ENCODE peak calls at places on chromosomes 7 and 10, in eight cellular contexts. One of them, this sample, is unnamed.

GRCh38 chr7:55021053-55021452 is 2.2 kb downstream of the EGFR start:
- DNase-seq in NCI-H446 treated with DMSO at 0.1 percent for 48 hours: no peak
- DNase-seq in CD8-positive, alpha-beta T cell: no peak
- DNase-seq in RWPE1: peak; percentile 39
- DNase-seq in ACHN: no peak
- DNase-seq in CD14-positive monocyte: no peak
- DNase-seq in effector CD4-positive, alpha-beta T cell: no peak
- DNase-seq in activated naive CD4-positive, alpha-beta T cell treated with anti-CD3 and anti-CD28 coated beads, Interleukin-2, amount 10 ng/mL, durations not matched to agents 7 days and 5 days: no peak
- DNase-seq in this sample: no peak

GRCh38 chr10:129961274-129961839 is 2.7 kb downstream of the EBF3 start:
- DNase-seq in effector CD4-positive, alpha-beta T cell: no peak
- DNase-seq in CD8-positive, alpha-beta T cell: no peak
- DNase-seq in CD14-positive monocyte: no peak
- DNase-seq in activated naive CD4-positive, alpha-beta T cell treated with anti-CD3 and anti-CD28 coated beads, Interleukin-2, amount 10 ng/mL, durations not matched to agents 7 days and 5 days: no peak
- DNase-seq in RWPE1: no peak
- DNase-seq in NCI-H446 treated with DMSO at 0.1 percent for 48 hours: no peak
- DNase-seq in ACHN: no peak
- DNase-seq in this sample: no peak

GRCh38 chr10:70324341-70324861 is 40.6 kb upstream of the NPFFR1 start:
- DNase-seq in effector CD4-positive, alpha-beta T cell: no peak
- DNase-seq in CD8-positive, alpha-beta T cell: no peak
- DNase-seq in NCI-H446 treated with DMSO at 0.1 percent for 48 hours: no peak
- DNase-seq in ACHN: no peak
- DNase-seq in CD14-positive monocyte: no peak
- DNase-seq in activated naive CD4-positive, alpha-beta T cell treated with anti-CD3 and anti-CD28 coated beads, Interleukin-2, amount 10 ng/mL, durations not matched to agents 7 days and 5 days: no peak
- DNase-seq in RWPE1: no peak
- DNase-seq in this sample: peak; percentile 81

GRCh38 chr7:78326189-78326588 is 527.6 kb downstream of the PHTF2 start:
- DNase-seq in effector CD4-positive, alpha-beta T cell: no peak
- DNase-seq in NCI-H446 treated with DMSO at 0.1 percent for 48 hours: no peak
- DNase-seq in CD14-positive monocyte: no peak
- DNase-seq in CD8-positive, alpha-beta T cell: no peak
- DNase-seq in activated naive CD4-positive, alpha-beta T cell treated with anti-CD3 and anti-CD28 coated beads, Interleukin-2, amount 10 ng/mL, durations not matched to agents 7 days and 5 days: no peak
- DNase-seq in RWPE1: peak; percentile 4
- DNase-seq in ACHN: peak; percentile 53
- DNase-seq in this sample: no peak

GRCh38 chr7:137943132-137943551 is 58.7 kb downstream of the CREB3L2 start:
- DNase-seq in RWPE1: no peak
- DNase-seq in ACHN: no peak
- DNase-seq in CD14-positive monocyte: no peak
- DNase-seq in effector CD4-positive, alpha-beta T cell: no peak
- DNase-seq in activated naive CD4-positive, alpha-beta T cell treated with anti-CD3 and anti-CD28 coated beads, Interleukin-2, amount 10 ng/mL, durations not matched to agents 7 days and 5 days: no peak
- DNase-seq in CD8-positive, alpha-beta T cell: no peak
- DNase-seq in NCI-H446 treated with DMSO at 0.1 percent for 48 hours: no peak
- DNase-seq in this sample: no peak

GRCh38 chr10:24589265-24589664 is 134.4 kb downstream of the ARHGAP21 start:
- DNase-seq in RWPE1: no peak
- DNase-seq in CD8-positive, alpha-beta T cell: no peak
- DNase-seq in NCI-H446 treated with DMSO at 0.1 percent for 48 hours: no peak
- DNase-seq in effector CD4-positive, alpha-beta T cell: no peak
- DNase-seq in ACHN: no peak
- DNase-seq in activated naive CD4-positive, alpha-beta T cell treated with anti-CD3 and anti-CD28 coated beads, Interleukin-2, amount 10 ng/mL, durations not matched to agents 7 days and 5 days: no peak
- DNase-seq in CD14-positive monocyte: no peak
- DNase-seq in this sample: no peak

GRCh38 chr10:117441812-117442443 is 66.7 kb upstream of the PDZD8 start:
- DNase-seq in CD14-positive monocyte: peak; percentile 62
- DNase-seq in RWPE1: peak; percentile 98
- DNase-seq in effector CD4-positive, alpha-beta T cell: no peak
- DNase-seq in CD8-positive, alpha-beta T cell: no peak
- DNase-seq in NCI-H446 treated with DMSO at 0.1 percent for 48 hours: peak; percentile 5
- DNase-seq in activated naive CD4-positive, alpha-beta T cell treated with anti-CD3 and anti-CD28 coated beads, Interleukin-2, amount 10 ng/mL, durations not matched to agents 7 days and 5 days: no peak
- DNase-seq in ACHN: peak; percentile 97
- DNase-seq in this sample: peak; percentile 2

GRCh38 chr7:7819442-7820247 is 101.2 kb upstream of the RPA3 start:
- DNase-seq in activated naive CD4-positive, alpha-beta T cell treated with anti-CD3 and anti-CD28 coated beads, Interleukin-2, amount 10 ng/mL, durations not matched to agents 7 days and 5 days: no peak
- DNase-seq in effector CD4-positive, alpha-beta T cell: no peak
- DNase-seq in CD14-positive monocyte: no peak
- DNase-seq in RWPE1: no peak
- DNase-seq in NCI-H446 treated with DMSO at 0.1 percent for 48 hours: no peak
- DNase-seq in CD8-positive, alpha-beta T cell: no peak
- DNase-seq in ACHN: no peak
- DNase-seq in this sample: no peak

GRCh38 chr7:98250789-98251188 is 1.2 kb downstream of the TECPR1 start:
- DNase-seq in ACHN: no peak
- DNase-seq in NCI-H446 treated with DMSO at 0.1 percent for 48 hours: no peak
- DNase-seq in CD14-positive monocyte: no peak
- DNase-seq in CD8-positive, alpha-beta T cell: peak; percentile 14
- DNase-seq in RWPE1: no peak
- DNase-seq in activated naive CD4-positive, alpha-beta T cell treated with anti-CD3 and anti-CD28 coated beads, Interleukin-2, amount 10 ng/mL, durations not matched to agents 7 days and 5 days: peak; percentile 78
- DNase-seq in effector CD4-positive, alpha-beta T cell: peak; percentile 40
- DNase-seq in this sample: peak; percentile 78

GRCh38 chr10:129888784-129889616 is 75.1 kb downstream of the EBF3 start:
- DNase-seq in ACHN: peak; percentile 61
- DNase-seq in CD14-positive monocyte: no peak
- DNase-seq in CD8-positive, alpha-beta T cell: peak; percentile 9
- DNase-seq in activated naive CD4-positive, alpha-beta T cell treated with anti-CD3 and anti-CD28 coated beads, Interleukin-2, amount 10 ng/mL, durations not matched to agents 7 days and 5 days: peak; percentile 59
- DNase-seq in effector CD4-positive, alpha-beta T cell: no peak
- DNase-seq in NCI-H446 treated with DMSO at 0.1 percent for 48 hours: no peak
- DNase-seq in RWPE1: peak; percentile 51
- DNase-seq in this sample: peak; percentile 47

GRCh38 chr7:132771301-132771730 is 195.0 kb upstream of the PLXNA4 start:
- DNase-seq in CD8-positive, alpha-beta T cell: peak; percentile 7
- DNase-seq in effector CD4-positive, alpha-beta T cell: no peak
- DNase-seq in activated naive CD4-positive, alpha-beta T cell treated with anti-CD3 and anti-CD28 coated beads, Interleukin-2, amount 10 ng/mL, durations not matched to agents 7 days and 5 days: peak; percentile 66
- DNase-seq in RWPE1: no peak
- DNase-seq in ACHN: no peak
- DNase-seq in NCI-H446 treated with DMSO at 0.1 percent for 48 hours: no peak
- DNase-seq in CD14-positive monocyte: no peak
- DNase-seq in this sample: no peak

GRCh38 chr10:71696635-71697326 is 22.8 kb downstream of the C10orf105 start:
- DNase-seq in CD8-positive, alpha-beta T cell: peak; percentile 53
- DNase-seq in effector CD4-positive, alpha-beta T cell: peak; percentile 52
- DNase-seq in NCI-H446 treated with DMSO at 0.1 percent for 48 hours: no peak
- DNase-seq in CD14-positive monocyte: no peak
- DNase-seq in ACHN: peak; percentile 53
- DNase-seq in activated naive CD4-positive, alpha-beta T cell treated with anti-CD3 and anti-CD28 coated beads, Interleukin-2, amount 10 ng/mL, durations not matched to agents 7 days and 5 days: peak; percentile 75
- DNase-seq in RWPE1: peak; percentile 74
- DNase-seq in this sample: peak; percentile 77

GRCh38 chr7:111090834-111091233 is at the start of gene LRRN3:
- DNase-seq in CD8-positive, alpha-beta T cell: no peak
- DNase-seq in effector CD4-positive, alpha-beta T cell: no peak
- DNase-seq in ACHN: no peak
- DNase-seq in RWPE1: no peak
- DNase-seq in CD14-positive monocyte: no peak
- DNase-seq in NCI-H446 treated with DMSO at 0.1 percent for 48 hours: peak; percentile 69
- DNase-seq in activated naive CD4-positive, alpha-beta T cell treated with anti-CD3 and anti-CD28 coated beads, Interleukin-2, amount 10 ng/mL, durations not matched to agents 7 days and 5 days: peak; percentile 82
- DNase-seq in this sample: no peak

GRCh38 chr7:83306487-83306886 is 143.8 kb upstream of the PCLO start:
- DNase-seq in effector CD4-positive, alpha-beta T cell: no peak
- DNase-seq in RWPE1: no peak
- DNase-seq in CD14-positive monocyte: no peak
- DNase-seq in ACHN: no peak
- DNase-seq in CD8-positive, alpha-beta T cell: no peak
- DNase-seq in NCI-H446 treated with DMSO at 0.1 percent for 48 hours: no peak
- DNase-seq in activated naive CD4-positive, alpha-beta T cell treated with anti-CD3 and anti-CD28 coated beads, Interleukin-2, amount 10 ng/mL, durations not matched to agents 7 days and 5 days: no peak
- DNase-seq in this sample: no peak

GRCh38 chr10:5811387-5811821 is 1.8 kb downstream of the GDI2 start:
- DNase-seq in CD8-positive, alpha-beta T cell: no peak
- DNase-seq in ACHN: peak; percentile 9
- DNase-seq in effector CD4-positive, alpha-beta T cell: no peak
- DNase-seq in CD14-positive monocyte: no peak
- DNase-seq in NCI-H446 treated with DMSO at 0.1 percent for 48 hours: peak; percentile 13
- DNase-seq in activated naive CD4-positive, alpha-beta T cell treated with anti-CD3 and anti-CD28 coated beads, Interleukin-2, amount 10 ng/mL, durations not matched to agents 7 days and 5 days: no peak
- DNase-seq in RWPE1: peak; percentile 35
- DNase-seq in this sample: peak; percentile 43

GRCh38 chr10:11685787-11686218 is 56.4 kb upstream of the ECHDC3 start:
- DNase-seq in CD14-positive monocyte: peak; percentile 87
- DNase-seq in NCI-H446 treated with DMSO at 0.1 percent for 48 hours: peak; percentile 54
- DNase-seq in effector CD4-positive, alpha-beta T cell: peak; percentile 14
- DNase-seq in RWPE1: peak; percentile 41
- DNase-seq in ACHN: peak; percentile 6
- DNase-seq in activated naive CD4-positive, alpha-beta T cell treated with anti-CD3 and anti-CD28 coated beads, Interleukin-2, amount 10 ng/mL, durations not matched to agents 7 days and 5 days: peak; percentile 63
- DNase-seq in CD8-positive, alpha-beta T cell: peak; percentile 25
- DNase-seq in this sample: peak; percentile 92

GRCh38 chr7:45697576-45698136 is 123.5 kb downstream of the ADCY1 start:
- DNase-seq in activated naive CD4-positive, alpha-beta T cell treated with anti-CD3 and anti-CD28 coated beads, Interleukin-2, amount 10 ng/mL, durations not matched to agents 7 days and 5 days: no peak
- DNase-seq in RWPE1: no peak
- DNase-seq in CD14-positive monocyte: no peak
- DNase-seq in NCI-H446 treated with DMSO at 0.1 percent for 48 hours: no peak
- DNase-seq in ACHN: no peak
- DNase-seq in effector CD4-positive, alpha-beta T cell: no peak
- DNase-seq in CD8-positive, alpha-beta T cell: no peak
- DNase-seq in this sample: no peak

GRCh38 chr7:149067869-149068268 is 22.6 kb downstream of the ZNF786 start:
- DNase-seq in effector CD4-positive, alpha-beta T cell: no peak
- DNase-seq in activated naive CD4-positive, alpha-beta T cell treated with anti-CD3 and anti-CD28 coated beads, Interleukin-2, amount 10 ng/mL, durations not matched to agents 7 days and 5 days: peak; percentile 27
- DNase-seq in CD8-positive, alpha-beta T cell: no peak
- DNase-seq in RWPE1: no peak
- DNase-seq in NCI-H446 treated with DMSO at 0.1 percent for 48 hours: no peak
- DNase-seq in ACHN: no peak
- DNase-seq in CD14-positive monocyte: no peak
- DNase-seq in this sample: peak; percentile 39

GRCh38 chr7:88347098-88347497 is 40.4 kb upstream of the STEAP4 start:
- DNase-seq in RWPE1: no peak
- DNase-seq in CD8-positive, alpha-beta T cell: no peak
- DNase-seq in CD14-positive monocyte: no peak
- DNase-seq in ACHN: no peak
- DNase-seq in effector CD4-positive, alpha-beta T cell: no peak
- DNase-seq in activated naive CD4-positive, alpha-beta T cell treated with anti-CD3 and anti-CD28 coated beads, Interleukin-2, amount 10 ng/mL, durations not matched to agents 7 days and 5 days: no peak
- DNase-seq in NCI-H446 treated with DMSO at 0.1 percent for 48 hours: no peak
- DNase-seq in this sample: no peak

GRCh38 chr10:71805776-71806705 is 32.7 kb upstream of the VSIR start:
- DNase-seq in RWPE1: peak; percentile 31
- DNase-seq in ACHN: no peak
- DNase-seq in activated naive CD4-positive, alpha-beta T cell treated with anti-CD3 and anti-CD28 coated beads, Interleukin-2, amount 10 ng/mL, durations not matched to agents 7 days and 5 days: no peak
- DNase-seq in CD8-positive, alpha-beta T cell: no peak
- DNase-seq in NCI-H446 treated with DMSO at 0.1 percent for 48 hours: no peak
- DNase-seq in effector CD4-positive, alpha-beta T cell: no peak
- DNase-seq in CD14-positive monocyte: peak; percentile 74
- DNase-seq in this sample: no peak

GRCh38 chr10:5948999-5949759 is 28.2 kb downstream of the IL15RA start:
- DNase-seq in CD14-positive monocyte: no peak
- DNase-seq in CD8-positive, alpha-beta T cell: no peak
- DNase-seq in RWPE1: peak; percentile 50
- DNase-seq in ACHN: peak; percentile 71
- DNase-seq in effector CD4-positive, alpha-beta T cell: no peak
- DNase-seq in activated naive CD4-positive, alpha-beta T cell treated with anti-CD3 and anti-CD28 coated beads, Interleukin-2, amount 10 ng/mL, durations not matched to agents 7 days and 5 days: peak; percentile 52
- DNase-seq in NCI-H446 treated with DMSO at 0.1 percent for 48 hours: no peak
- DNase-seq in this sample: peak; percentile 61

GRCh38 chr10:66591865-66592264 is 334.0 kb upstream of the LRRTM3 start:
- DNase-seq in effector CD4-positive, alpha-beta T cell: no peak
- DNase-seq in RWPE1: no peak
- DNase-seq in NCI-H446 treated with DMSO at 0.1 percent for 48 hours: no peak
- DNase-seq in activated naive CD4-positive, alpha-beta T cell treated with anti-CD3 and anti-CD28 coated beads, Interleukin-2, amount 10 ng/mL, durations not matched to agents 7 days and 5 days: no peak
- DNase-seq in CD14-positive monocyte: no peak
- DNase-seq in ACHN: peak; percentile 34
- DNase-seq in CD8-positive, alpha-beta T cell: no peak
- DNase-seq in this sample: no peak

GRCh38 chr7:88040694-88041093 is 106.6 kb downstream of the ADAM22 start:
- DNase-seq in ACHN: peak; percentile 17
- DNase-seq in effector CD4-positive, alpha-beta T cell: no peak
- DNase-seq in NCI-H446 treated with DMSO at 0.1 percent for 48 hours: no peak
- DNase-seq in RWPE1: no peak
- DNase-seq in CD14-positive monocyte: no peak
- DNase-seq in activated naive CD4-positive, alpha-beta T cell treated with anti-CD3 and anti-CD28 coated beads, Interleukin-2, amount 10 ng/mL, durations not matched to agents 7 days and 5 days: no peak
- DNase-seq in CD8-positive, alpha-beta T cell: no peak
- DNase-seq in this sample: no peak

GRCh38 chr10:17805921-17806577 is 3.1 kb upstream of the MRC1 start:
- DNase-seq in effector CD4-positive, alpha-beta T cell: peak; percentile 12
- DNase-seq in RWPE1: no peak
- DNase-seq in NCI-H446 treated with DMSO at 0.1 percent for 48 hours: no peak
- DNase-seq in activated naive CD4-positive, alpha-beta T cell treated with anti-CD3 and anti-CD28 coated beads, Interleukin-2, amount 10 ng/mL, durations not matched to agents 7 days and 5 days: no peak
- DNase-seq in CD14-positive monocyte: no peak
- DNase-seq in CD8-positive, alpha-beta T cell: no peak
- DNase-seq in ACHN: no peak
- DNase-seq in this sample: peak; percentile 4

GRCh38 chr10:70925377-70926214 is 37.2 kb upstream of the PCBD1 start:
- DNase-seq in CD8-positive, alpha-beta T cell: peak; percentile 26
- DNase-seq in activated naive CD4-positive, alpha-beta T cell treated with anti-CD3 and anti-CD28 coated beads, Interleukin-2, amount 10 ng/mL, durations not matched to agents 7 days and 5 days: peak; percentile 64
- DNase-seq in CD14-positive monocyte: no peak
- DNase-seq in ACHN: peak; percentile 39
- DNase-seq in effector CD4-positive, alpha-beta T cell: peak; percentile 19
- DNase-seq in RWPE1: peak; percentile 70
- DNase-seq in NCI-H446 treated with DMSO at 0.1 percent for 48 hours: no peak
- DNase-seq in this sample: peak; percentile 38

GRCh38 chr7:90961037-90961725 is 303.1 kb upstream of the FZD1 start:
- DNase-seq in CD14-positive monocyte: no peak
- DNase-seq in NCI-H446 treated with DMSO at 0.1 percent for 48 hours: no peak
- DNase-seq in ACHN: no peak
- DNase-seq in RWPE1: no peak
- DNase-seq in activated naive CD4-positive, alpha-beta T cell treated with anti-CD3 and anti-CD28 coated beads, Interleukin-2, amount 10 ng/mL, durations not matched to agents 7 days and 5 days: no peak
- DNase-seq in effector CD4-positive, alpha-beta T cell: no peak
- DNase-seq in CD8-positive, alpha-beta T cell: no peak
- DNase-seq in this sample: no peak

GRCh38 chr7:12674861-12675260 is 12.6 kb upstream of the ARL4A start:
- DNase-seq in effector CD4-positive, alpha-beta T cell: peak; percentile 27
- DNase-seq in activated naive CD4-positive, alpha-beta T cell treated with anti-CD3 and anti-CD28 coated beads, Interleukin-2, amount 10 ng/mL, durations not matched to agents 7 days and 5 days: peak; percentile 63
- DNase-seq in CD14-positive monocyte: peak; percentile 48
- DNase-seq in CD8-positive, alpha-beta T cell: peak; percentile 13
- DNase-seq in NCI-H446 treated with DMSO at 0.1 percent for 48 hours: no peak
- DNase-seq in ACHN: peak; percentile 61
- DNase-seq in RWPE1: no peak
- DNase-seq in this sample: peak; percentile 38

GRCh38 chr7:146150153-146150552 is 33.6 kb downstream of the CNTNAP2 start:
- DNase-seq in CD8-positive, alpha-beta T cell: no peak
- DNase-seq in CD14-positive monocyte: no peak
- DNase-seq in activated naive CD4-positive, alpha-beta T cell treated with anti-CD3 and anti-CD28 coated beads, Interleukin-2, amount 10 ng/mL, durations not matched to agents 7 days and 5 days: no peak
- DNase-seq in NCI-H446 treated with DMSO at 0.1 percent for 48 hours: no peak
- DNase-seq in ACHN: no peak
- DNase-seq in effector CD4-positive, alpha-beta T cell: no peak
- DNase-seq in RWPE1: no peak
- DNase-seq in this sample: no peak

This sample was measured in OCI-LY7.